ENCODE peak calls at places on chromosome 6, in six cellular contexts. N is sigmoid colon, G is tibial artery, O is MM.1S, Z is bronchial epithelial cell, A is cardiac fibroblast. Q is an unnamed sample.

GRCh38 chr6:44539701-44540100 is 152.2 kb downstream of the CDC5L start:
- DNase-seq in N (no peak), G (peak; percentile 42), O (no peak), Z (peak; percentile 63), A (no peak), Q (no peak)

GRCh38 chr6:154169193-154169847 is 130.3 kb downstream of the OPRM1 start:
- DNase-seq in N (no peak), G (no peak), O (no peak), Z (no peak), A (peak; percentile 7), Q (no peak)

GRCh38 chr6:43715056-43715788 is 27.6 kb upstream of the MRPS18A start:
- DNase-seq in N (peak; percentile 25), G (no peak), O (peak; percentile 86), Z (no peak), A (no peak), Q (peak; percentile 90)

GRCh38 chr6:14746139-14746837 is 499.6 kb upstream of the JARID2 start:
- DNase-seq in N (no peak), G (no peak), O (no peak), Z (no peak), A (no peak), Q (no peak)

GRCh38 chr6:52595000-52595795 is 18.3 kb upstream of the TRAM2 start:
- DNase-seq in N (no peak), G (no peak), O (no peak), Z (peak; percentile 61), A (peak; percentile 85), Q (peak; percentile 29)

GRCh38 chr6:129748901-129749748 is 39.1 kb upstream of the ARHGAP18 start:
- DNase-seq in N (no peak), G (no peak), O (peak; percentile 53), Z (peak; percentile 91), A (peak; percentile 37), Q (no peak)

GRCh38 chr6:18293192-18293904 is 29.0 kb upstream of the DEK start:
- DNase-seq in N (no peak), G (no peak), O (no peak), Z (peak; percentile 15), A (no peak), Q (no peak)

GRCh38 chr6:78701407-78701806 is 165.9 kb upstream of the IRAK1BP1 start:
- DNase-seq in N (no peak), G (no peak), O (no peak), Z (peak; percentile 93), A (no peak), Q (no peak)

GRCh38 chr6:122715725-122716124 is 63.8 kb upstream of the FABP7 start:
- DNase-seq in N (no peak), G (no peak), O (no peak), Z (no peak), A (no peak), Q (no peak)

GRCh38 chr6:2763876-2764540 is 1.2 kb upstream of the WRNIP1 start:
- DNase-seq in N (peak; percentile 72), G (no peak), O (no peak), Z (no peak), A (no peak), Q (no peak)

GRCh38 chr6:162343902-162344226 is 383.7 kb downstream of the PRKN start:
- DNase-seq in N (no peak), G (no peak), O (no peak), Z (no peak), A (peak; percentile 55), Q (no peak)

GRCh38 chr6:46381057-46381456 is 110.2 kb downstream of the RCAN2 start:
- DNase-seq in N (no peak), G (no peak), O (no peak), Z (no peak), A (no peak), Q (no peak)

GRCh38 chr6:104642871-104643270 is 216.8 kb downstream of the HACE1 start:
- DNase-seq in N (no peak), G (no peak), O (no peak), Z (peak; percentile 31), A (peak; percentile 52), Q (no peak)

GRCh38 chr6:128131566-128131965 is 230.7 kb upstream of the THEMIS start:
- DNase-seq in N (no peak), G (no peak), O (no peak), Z (no peak), A (peak; percentile 26), Q (no peak)

GRCh38 chr6:151389640-151390275 is 1.6 kb downstream of the ZBTB2 start:
- DNase-seq in N (peak; percentile 86), G (peak; percentile 83), O (peak; percentile 25), Z (peak; percentile 73), A (peak; percentile 79), Q (no peak)

GRCh38 chr6:2758980-2759379 is 6.2 kb upstream of the WRNIP1 start:
- DNase-seq in N (no peak), G (no peak), O (no peak), Z (no peak), A (no peak), Q (no peak)

GRCh38 chr6:160417135-160417534 is 69.0 kb downstream of the SLC22A3 start:
- DNase-seq in N (no peak), G (no peak), O (no peak), Z (no peak), A (no peak), Q (no peak)

GRCh38 chr6:153044295-153044694 is 41.8 kb upstream of the MTRF1L start:
- DNase-seq in N (no peak), G (no peak), O (no peak), Z (peak; percentile 68), A (peak; percentile 14), Q (no peak)

GRCh38 chr6:166476634-166477215 is 94.0 kb upstream of the MPC1 start:
- DNase-seq in N (no peak), G (peak; percentile 42), O (no peak), Z (no peak), A (no peak), Q (no peak)

GRCh38 chr6:168513766-168514165 is 72.8 kb downstream of the SMOC2 start:
- DNase-seq in N (no peak), G (no peak), O (no peak), Z (no peak), A (no peak), Q (no peak)

GRCh38 chr6:70280462-70280861 is 22.4 kb downstream of the COL9A1 start:
- DNase-seq in N (no peak), G (no peak), O (no peak), Z (no peak), A (no peak), Q (no peak)

GRCh38 chr6:88473622-88474021 is 307.5 kb upstream of the CNR1 start:
- DNase-seq in N (no peak), G (no peak), O (no peak), Z (no peak), A (no peak), Q (no peak)

DNA sequence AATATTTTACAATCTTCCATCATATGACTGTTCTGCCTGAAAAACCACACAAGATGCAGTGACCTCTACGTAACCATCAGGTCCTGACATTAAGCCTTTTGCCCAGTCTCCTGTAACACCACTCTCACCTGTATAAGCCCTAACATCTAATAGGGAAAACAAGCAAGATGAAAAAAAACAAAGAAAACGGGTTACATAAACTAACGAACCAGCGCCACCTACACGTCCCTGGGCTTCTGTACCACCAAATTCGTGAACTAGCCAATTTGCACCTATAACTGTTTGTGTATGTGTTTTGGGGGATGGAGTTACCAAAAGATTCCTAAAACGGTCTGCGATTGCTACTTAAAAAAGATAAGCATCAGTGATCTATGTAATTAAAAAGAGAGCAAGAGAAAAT is 70.2 kb downstream of the BLOC1S5 start:
- DNase-seq in N (no peak), G (no peak), O (peak; percentile 66), Z (no peak), A (no peak), Q (no peak)
- TF ChIP-seq CTCF in N (no peak), G (no peak), O (peak; percentile 73), Z (no peak), A (no peak), Q (no peak)

DNA sequence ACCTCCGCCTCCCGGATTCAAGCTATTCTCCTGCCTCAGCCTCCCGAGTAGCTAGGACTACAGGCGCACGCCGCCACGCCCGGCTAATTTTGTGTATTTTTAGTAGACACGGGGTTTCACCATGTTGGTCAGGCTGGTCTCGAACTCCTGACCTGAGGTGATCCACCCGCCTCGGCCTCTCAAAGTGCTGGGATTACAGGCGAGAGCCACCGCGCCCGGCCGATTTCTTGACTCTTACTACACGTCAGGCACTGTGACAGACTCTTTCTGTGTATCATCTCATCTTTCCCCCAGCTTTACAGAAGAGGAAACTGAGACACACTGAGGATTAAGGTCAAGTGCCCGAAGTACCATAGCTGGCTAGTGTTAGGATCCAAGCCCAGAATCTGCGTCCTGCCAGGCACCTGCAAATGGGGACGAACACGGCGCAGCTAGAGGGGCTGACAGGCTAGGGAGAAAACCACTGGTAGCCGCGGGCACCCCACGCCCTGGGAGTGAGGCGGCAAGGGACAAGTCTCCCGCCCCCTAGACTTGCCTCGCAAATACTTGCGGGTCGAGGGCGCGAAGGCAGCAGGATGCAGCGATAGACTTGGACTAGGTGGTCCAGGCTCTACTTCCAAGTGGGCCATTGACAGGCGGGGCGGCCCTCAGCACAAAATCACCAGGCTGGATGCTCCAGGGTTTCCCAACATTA is 1.1 kb upstream of the TAF8 start:
- DNase-seq in N (peak; percentile 70), G (peak; percentile 69), O (no peak), Z (no peak), A (no peak), Q (no peak)
- H3K4me3 ChIP-seq in N (peak overlapping the region; percentile 65), G (peak overlapping the region; percentile 62), O (peak overlapping the region; percentile 84), Z (peak overlapping the region; percentile 66), A (peak overlapping the region; percentile 63), Q (peak overlapping the region; percentile 67)

GRCh38 chr6:11702039-11702795 is 76.4 kb downstream of the ADTRP start:
- DNase-seq in N (no peak), G (no peak), O (no peak), Z (peak; percentile 85), A (peak; percentile 60), Q (no peak)

GRCh38 chr6:11705069-11705468 is 73.5 kb downstream of the ADTRP start:
- DNase-seq in N (no peak), G (no peak), O (no peak), Z (no peak), A (no peak), Q (no peak)

GRCh38 chr6:11702796-11703130 is 75.8 kb downstream of the ADTRP start:
- DNase-seq in N (no peak), G (no peak), O (no peak), Z (no peak), A (no peak), Q (no peak)

GRCh38 chr6:11701568-11701967 is 77.0 kb downstream of the ADTRP start:
- DNase-seq in N (no peak), G (no peak), O (no peak), Z (no peak), A (no peak), Q (no peak)

GRCh38 chr6:11700118-11700718 is 78.4 kb downstream of the ADTRP start:
- DNase-seq in N (no peak), G (no peak), O (peak; percentile 74), Z (peak; percentile 65), A (peak; percentile 78), Q (no peak)
- TF ChIP-seq CTCF in N (peak; percentile 56), G (peak; percentile 53), O (peak; percentile 40), Z (peak; percentile 41), A (peak; percentile 44), Q (peak; percentile 41)

GRCh38 chr6:36419295-36419694 is 23.4 kb downstream of the PXT1 start:
- DNase-seq in N (no peak), G (no peak), O (no peak), Z (peak; percentile 96), A (no peak), Q (no peak)

GRCh38 chr6:36423101-36423824 is 19.4 kb downstream of the PXT1 start:
- DNase-seq in N (peak; percentile 99), G (peak; percentile 98), O (peak; percentile 98), Z (peak; percentile 88), A (peak; percentile 98), Q (peak; percentile 88)

GRCh38 chr6:36426622-36427021 is 16.0 kb downstream of the PXT1 start:
- DNase-seq in N (no peak), G (no peak), O (no peak), Z (no peak), A (no peak), Q (no peak)

GRCh38 chr6:36418558-36418957 is 24.1 kb downstream of the PXT1 start:
- DNase-seq in N (no peak), G (no peak), O (no peak), Z (peak; percentile 44), A (no peak), Q (no peak)

GRCh38 chr6:36422714-36423100 is 19.9 kb downstream of the PXT1 start:
- DNase-seq in N (no peak), G (no peak), O (no peak), Z (no peak), A (no peak), Q (no peak)
- H3K4me3 ChIP-seq in N (peak overlapping the region; percentile 55), G (peak overlapping the region; percentile 57), O (peak overlapping the region; percentile 50), Z (peak overlapping the region; percentile 45), A (peak overlapping the region; percentile 60), Q (peak overlapping the region; percentile 58)